ENCODE peak calls at places on chromosomes 7 and 10, in four cellular contexts. A is HCT116, S is K562, O is H1. H is an unnamed sample.

GRCh38 chr10:71621263-71621751 is 98.3 kb downstream of the C10orf105 start:
- DNase-seq in A (no peak), S (no peak), O (no peak), H (no peak)

GRCh38 chr10:7580520-7580919 is 86.2 kb downstream of the ITIH5 start:
- DNase-seq in A (no peak), S (no peak), O (no peak), H (no peak)

GRCh38 chr10:27743736-27744477 is 1.7 kb downstream of the MKX start:
- DNase-seq in A (no peak), S (no peak), O (no peak), H (no peak)

GRCh38 chr7:64504581-64505120 is 58.2 kb downstream of the ZNF680 start:
- DNase-seq in A (no peak), S (no peak), O (no peak), H (no peak)

GRCh38 chr7:86664991-86665390 is 21.3 kb downstream of the GRM3 start:
- DNase-seq in A (no peak), S (no peak), O (no peak), H (no peak)

GRCh38 chr10:122648599-122649428 is 50.8 kb downstream of the C10orf120 start:
- DNase-seq in A (peak; percentile 49), S (peak; percentile 39), O (peak; percentile 34), H (peak; percentile 49)

GRCh38 chr7:80528689-80529088 is 16.8 kb upstream of the GNAT3 start:
- DNase-seq in A (no peak), S (no peak), O (no peak), H (no peak)

GRCh38 chr10:97333601-97334369 is 744 bp downstream of the FRAT2 start:
- DNase-seq in A (no peak), S (peak; percentile 51), O (no peak), H (no peak)

GRCh38 chr7:42192851-42193456 is 44.1 kb downstream of the GLI3 start:
- DNase-seq in A (no peak), S (no peak), O (peak; percentile 23), H (no peak)

GRCh38 chr10:130064783-130065182 is 45.8 kb downstream of the C10orf143 start:
- DNase-seq in A (no peak), S (no peak), O (no peak), H (no peak)

GRCh38 chr10:111108441-111108840 is 31.6 kb downstream of the ADRA2A start:
- DNase-seq in A (no peak), S (no peak), O (no peak), H (no peak)

GRCh38 chr7:26958834-26959233 is 94.4 kb upstream of the SKAP2 start:
- DNase-seq in A (peak; percentile 58), S (no peak), O (no peak), H (peak; percentile 46)

GRCh38 chr7:37990337-37990736 is 69.9 kb downstream of the EPDR1 start:
- DNase-seq in A (no peak), S (no peak), O (no peak), H (no peak)

GRCh38 chr10:75048669-75049098 is 62.8 kb upstream of the SAMD8 start:
- DNase-seq in A (no peak), S (no peak), O (no peak), H (no peak)

GRCh38 chr7:149718730-149719049 is 54.7 kb downstream of the ZNF467 start:
- DNase-seq in A (no peak), S (no peak), O (no peak), H (no peak)

GRCh38 chr7:41570766-41571165 is 132.1 kb downstream of the INHBA start:
- DNase-seq in A (no peak), S (no peak), O (no peak), H (no peak)

GRCh38 chr7:17233643-17234397 is 64.6 kb upstream of the AHR start:
- DNase-seq in A (no peak), S (no peak), O (no peak), H (no peak)

GRCh38 chr7:40008218-40008815 is 58.3 kb downstream of the CDK13 start:
- DNase-seq in A (no peak), S (no peak), O (no peak), H (no peak)

GRCh38 chr7:77413861-77414424 is 2.2 kb downstream of the GSAP start:
- DNase-seq in A (no peak), S (no peak), O (no peak), H (no peak)

GRCh38 chr10:124155781-124156401 is 62.5 kb upstream of the CHST15 start:
- DNase-seq in A (no peak), S (no peak), O (no peak), H (no peak)

GRCh38 chr7:27116521-27116946 is 14.0 kb downstream of the HOXA4 start:
- DNase-seq in A (no peak), S (no peak), O (no peak), H (no peak)

GRCh38 chr10:127577878-127578627 is 28.9 kb downstream of the NPS start:
- DNase-seq in A (no peak), S (no peak), O (no peak), H (no peak)

GRCh38 chr10:26199841-26200240 is 16.7 kb upstream of the GAD2 start:
- DNase-seq in A (no peak), S (no peak), O (no peak), H (no peak)

GRCh38 chr7:79624336-79624735 is 170.9 kb upstream of the MAGI2 start:
- DNase-seq in A (no peak), S (no peak), O (no peak), H (no peak)

GRCh38 chr10:6473430-6473829 is 106.6 kb downstream of the PRKCQ start:
- DNase-seq in A (no peak), S (peak; percentile 61), O (no peak), H (no peak)

GRCh38 chr7:104074529-104074928 is 85.1 kb upstream of the RELN start:
- DNase-seq in A (no peak), S (no peak), O (no peak), H (no peak)

GRCh38 chr10:22690614-22691431 is 23.6 kb downstream of the PIP4K2A start:
- DNase-seq in A (no peak), S (no peak), O (peak; percentile 51), H (no peak)

GRCh38 chr7:98250789-98251188 is 1.2 kb downstream of the TECPR1 start:
- DNase-seq in A (no peak), S (no peak), O (no peak), H (no peak)

GRCh38 chr7:94576316-94576715 is 66.7 kb downstream of the CASD1 start:
- DNase-seq in A (no peak), S (no peak), O (no peak), H (no peak)

GRCh38 chr7:15801565-15801964 is 115.1 kb upstream of the MEOX2 start:
- DNase-seq in A (no peak), S (no peak), O (no peak), H (no peak)

GRCh38 chr10:102710604-102711003 is 3.6 kb downstream of the ARL3 start:
- DNase-seq in A (no peak), S (peak; percentile 16), O (no peak), H (peak; percentile 67)

GRCh38 chr7:141915565-141915964 is 634 bp upstream of the OR9A4 start:
- DNase-seq in A (no peak), S (no peak), O (no peak), H (no peak)

DNA sequence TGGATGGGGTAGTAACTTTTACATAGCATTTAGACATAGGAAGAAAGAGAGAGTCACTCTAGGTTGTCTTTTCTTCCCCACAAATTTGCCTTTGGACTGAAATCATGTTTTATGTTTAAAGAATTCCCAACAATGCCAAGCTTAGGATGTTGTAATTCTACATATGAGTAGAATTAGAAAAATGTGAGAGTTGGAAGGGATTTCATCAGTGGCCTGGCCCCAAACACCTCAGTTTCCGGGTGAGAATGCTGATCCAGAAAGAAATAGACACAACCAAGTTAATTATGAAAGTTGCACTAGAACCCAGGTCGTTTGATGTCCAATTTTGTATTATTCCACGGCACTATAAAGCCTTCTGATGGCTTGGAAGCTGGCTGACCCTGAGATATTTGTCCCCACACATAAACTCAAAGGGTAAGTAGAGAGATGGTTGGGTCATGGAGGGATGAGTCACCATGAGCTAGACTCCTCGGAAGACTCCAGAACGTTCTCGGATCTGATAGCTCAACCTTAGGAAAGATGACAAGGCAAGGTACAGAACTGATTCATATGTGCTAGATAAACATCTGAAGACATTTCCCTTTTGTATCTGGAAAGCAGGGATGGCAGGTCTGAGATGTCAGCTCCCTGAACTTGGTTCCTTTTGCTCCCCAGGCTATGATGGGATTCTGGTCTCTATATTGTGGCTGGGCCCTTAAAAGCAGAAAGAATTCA is 48.8 kb upstream of the SLC35B4 start:
- DNase-seq in A (no peak), S (peak; percentile 34), O (no peak), H (no peak)
- TF ChIP-seq FOSL1 in A (no peak), S (peak; percentile 93), O (no peak), H (no peak)

DNA sequence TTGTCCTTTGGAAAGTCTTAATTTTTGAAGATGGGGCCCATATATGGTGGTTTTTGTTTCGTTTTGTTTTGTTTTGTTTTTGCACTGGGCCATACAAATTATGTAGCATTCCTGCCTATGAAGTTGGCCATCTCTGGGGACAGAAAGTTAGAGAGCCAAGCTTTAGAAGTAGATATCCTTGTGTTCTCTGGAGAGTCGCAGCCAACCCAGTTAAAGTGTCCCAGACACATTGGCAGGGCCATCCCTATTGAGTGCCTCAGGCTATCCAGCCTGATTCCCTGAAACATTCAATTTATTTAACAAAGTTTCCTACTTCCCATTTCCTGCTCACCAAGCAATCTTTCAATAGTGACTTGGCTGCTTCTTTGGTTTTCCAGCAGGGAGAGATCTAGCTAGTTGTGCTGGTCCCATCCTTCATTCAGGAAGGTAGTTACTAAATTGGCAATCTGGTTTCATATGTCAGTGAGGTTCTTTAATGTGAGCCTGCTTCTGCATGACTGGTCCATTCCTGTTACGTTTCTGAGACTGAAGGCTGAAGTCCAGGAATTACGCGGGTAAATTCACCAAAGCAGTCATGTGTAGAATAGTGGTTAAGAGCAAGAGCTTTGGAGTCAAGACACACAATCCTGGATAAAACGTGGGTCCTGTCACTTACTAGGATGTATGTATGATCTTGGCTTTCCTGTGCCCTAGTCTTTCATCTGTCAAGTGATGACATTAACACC is 49.3 kb upstream of the HBP1 start:
- DNase-seq in A (no peak), S (no peak), O (no peak), H (no peak)
- TF ChIP-seq FOSL1 in A (no peak), S (no peak), O (no peak), H (no peak)

GRCh38 chr10:133139561-133140065 is 20.4 kb upstream of the KNDC1 start:
- DNase-seq in A (no peak), S (no peak), O (no peak), H (no peak)
- TF ChIP-seq FOSL1 in A (no peak), S (no peak), O (no peak), H (no peak)

DNA sequence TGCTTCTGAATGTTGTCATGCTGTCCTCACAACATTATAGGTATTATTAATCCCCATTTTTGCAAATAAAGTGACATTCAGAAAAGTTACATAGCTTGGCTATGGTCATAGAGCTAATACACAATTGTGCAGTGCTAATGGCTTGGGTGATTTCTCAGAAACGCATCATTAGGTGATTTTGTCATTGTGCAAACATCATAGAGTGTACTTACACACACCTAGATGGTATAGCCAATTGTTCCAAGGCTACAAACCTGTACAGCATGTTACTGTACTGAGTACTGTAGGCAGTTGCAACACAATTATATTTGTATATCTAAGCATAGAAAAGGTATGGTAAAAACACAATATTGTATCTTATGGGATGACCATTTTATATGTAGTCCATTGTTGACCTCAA is 91.0 kb downstream of the BTAF1 start:
- DNase-seq in A (no peak), S (no peak), O (no peak), H (no peak)
- TF ChIP-seq FOSL1 in A (no peak), S (no peak), O (no peak), H (no peak)